ENCODE peak calls at places on chromosomes 2 and 18, in seven cellular contexts. R, L, P, S, V, F and B are unnamed samples.

GRCh38 chr2:119289093-119289492 is 65.5 kb downstream of the STEAP3 start:
- DNase-seq in R (no peak), L (no peak), P (no peak), S (peak), V (no peak), F (no peak), B (no peak)

GRCh38 chr2:236866542-236867340 is 218.9 kb upstream of the COPS8 start:
- DNase-seq in R (no peak), L (no peak), P (no peak), S (no peak), V (no peak), F (peak), B (no peak)

GRCh38 chr18:23250893-23251656 is 115.8 kb downstream of the CABLES1 start:
- DNase-seq in R (peak), L (peak), P (no peak), S (no peak), V (peak), F (peak), B (peak)

GRCh38 chr2:164430166-164430783 is 191.0 kb downstream of the GRB14 start:
- DNase-seq in R (peak), L (peak), P (peak), S (no peak), V (peak), F (peak), B (peak)

GRCh38 chr2:28035816-28036215 is 145.3 kb downstream of the BABAM2 start:
- DNase-seq in R (no peak), L (no peak), P (no peak), S (no peak), V (no peak), F (no peak), B (no peak)

GRCh38 chr18:51614967-51615571 is 417.6 kb upstream of the MEX3C start:
- DNase-seq in R (peak), L (no peak), P (no peak), S (no peak), V (peak), F (peak), B (no peak)

GRCh38 chr2:70523996-70524965 is 29.3 kb downstream of the TGFA start:
- DNase-seq in R (peak), L (no peak), P (peak), S (no peak), V (peak), F (peak), B (peak)

GRCh38 chr2:141522702-141523101 is 608.1 kb downstream of the LRP1B start:
- DNase-seq in R (no peak), L (no peak), P (no peak), S (no peak), V (no peak), F (no peak), B (no peak)

GRCh38 chr18:32804126-32804888 is 31.5 kb upstream of the KLHL14 start:
- DNase-seq in R (no peak), L (no peak), P (no peak), S (no peak), V (no peak), F (no peak), B (no peak)

GRCh38 chr18:71850602-71851001 is 693.5 kb downstream of the CBLN2 start:
- DNase-seq in R (no peak), L (no peak), P (no peak), S (no peak), V (no peak), F (no peak), B (no peak)

GRCh38 chr18:8389391-8390340 is 219.6 kb upstream of the RAB12 start:
- DNase-seq in R (peak), L (peak), P (no peak), S (peak), V (peak), F (peak), B (peak)

GRCh38 chr2:59900728-59901452 is 652.6 kb downstream of the BCL11A start:
- DNase-seq in R (no peak), L (no peak), P (no peak), S (no peak), V (no peak), F (peak), B (no peak)

GRCh38 chr2:105794926-105795574 is 50.3 kb downstream of the NCK2 start:
- DNase-seq in R (no peak), L (no peak), P (no peak), S (no peak), V (no peak), F (no peak), B (no peak)

GRCh38 chr2:10072656-10073480 is 7.3 kb downstream of the CYS1 start:
- DNase-seq in R (peak), L (peak), P (peak), S (peak), V (peak), F (peak), B (peak)

GRCh38 chr2:126736133-126736874 is 80.3 kb downstream of the GYPC start:
- DNase-seq in R (no peak), L (no peak), P (no peak), S (no peak), V (no peak), F (no peak), B (no peak)

GRCh38 chr18:79385749-79386341 is 9.9 kb upstream of the NFATC1 start:
- DNase-seq in R (no peak), L (no peak), P (no peak), S (peak), V (no peak), F (peak), B (no peak)

GRCh38 chr18:60452424-60452823 is 79.8 kb upstream of the MC4R start:
- DNase-seq in R (peak), L (no peak), P (peak), S (no peak), V (peak), F (no peak), B (peak)

GRCh38 chr2:155958834-155959233 is 373.7 kb downstream of the NR4A2 start:
- DNase-seq in R (no peak), L (no peak), P (peak), S (no peak), V (no peak), F (no peak), B (no peak)

GRCh38 chr2:188524519-188525113 is 232.9 kb downstream of the GULP1 start:
- DNase-seq in R (peak), L (no peak), P (no peak), S (no peak), V (peak), F (peak), B (peak)

GRCh38 chr18:25229080-25229479 is 122.9 kb downstream of the ZNF521 start:
- DNase-seq in R (no peak), L (no peak), P (no peak), S (no peak), V (peak), F (peak), B (peak)

GRCh38 chr18:23142285-23142929 is 7.1 kb downstream of the CABLES1 start:
- DNase-seq in R (peak), L (no peak), P (no peak), S (no peak), V (no peak), F (no peak), B (no peak)

GRCh38 chr18:79737426-79737825 is 57.8 kb downstream of the CTDP1 start:
- DNase-seq in R (no peak), L (no peak), P (no peak), S (no peak), V (no peak), F (no peak), B (no peak)

GRCh38 chr2:234683950-234684349 is 187.1 kb upstream of the ARL4C start:
- DNase-seq in R (no peak), L (no peak), P (no peak), S (no peak), V (no peak), F (no peak), B (no peak)

GRCh38 chr2:54581326-54582039 is 125.4 kb downstream of the SPTBN1 start:
- DNase-seq in R (no peak), L (no peak), P (no peak), S (no peak), V (no peak), F (no peak), B (no peak)

GRCh38 chr2:223487447-223487846 is 114.7 kb downstream of the SCG2 start:
- DNase-seq in R (no peak), L (no peak), P (no peak), S (no peak), V (no peak), F (no peak), B (no peak)

GRCh38 chr2:15983496-15983895 is 43.1 kb downstream of the MYCN start:
- DNase-seq in R (no peak), L (no peak), P (no peak), S (no peak), V (no peak), F (no peak), B (no peak)

GRCh38 chr2:171793691-171794678 is 100.1 kb downstream of the SLC25A12 start:
- DNase-seq in R (no peak), L (no peak), P (peak), S (no peak), V (peak), F (no peak), B (no peak)

GRCh38 chr18:60891936-60892335 is 441.3 kb upstream of the CDH20 start:
- DNase-seq in R (peak), L (no peak), P (no peak), S (no peak), V (no peak), F (no peak), B (no peak)

GRCh38 chr18:78980279-78980771 is 707 bp downstream of the SALL3 start:
- DNase-seq in R (no peak), L (no peak), P (no peak), S (no peak), V (no peak), F (no peak), B (no peak)

GRCh38 chr2:221817052-221817451 is 244.9 kb upstream of the EPHA4 start:
- DNase-seq in R (peak), L (no peak), P (no peak), S (no peak), V (peak), F (no peak), B (peak)

GRCh38 chr18:36328385-36328858 is 30.9 kb downstream of the FHOD3 start:
- DNase-seq in R (no peak), L (no peak), P (no peak), S (no peak), V (no peak), F (no peak), B (no peak)

GRCh38 chr2:197198890-197199289 is 111.7 kb downstream of the ANKRD44 start:
- DNase-seq in R (no peak), L (peak), P (no peak), S (no peak), V (peak), F (peak), B (no peak)

GRCh38 chr2:121776885-121777698 is 21.6 kb downstream of the TSN start:
- DNase-seq in R (peak), L (no peak), P (no peak), S (no peak), V (peak), F (no peak), B (peak)

GRCh38 chr18:25648724-25649260 is 296.8 kb upstream of the ZNF521 start:
- DNase-seq in R (no peak), L (no peak), P (no peak), S (no peak), V (peak), F (no peak), B (no peak)

GRCh38 chr2:206783718-206784117 is 18.3 kb downstream of the FASTKD2 start:
- DNase-seq in R (peak), L (no peak), P (no peak), S (no peak), V (no peak), F (no peak), B (peak)

GRCh38 chr18:48181857-48182430 is 227.2 kb downstream of the ZBTB7C start:
- DNase-seq in R (no peak), L (no peak), P (no peak), S (no peak), V (no peak), F (no peak), B (no peak)

GRCh38 chr2:187956906-187957534 is 334.7 kb upstream of the GULP1 start:
- DNase-seq in R (no peak), L (no peak), P (no peak), S (no peak), V (no peak), F (no peak), B (no peak)

GRCh38 chr2:189421644-189422043 is 19.6 kb upstream of the WDR75 start:
- DNase-seq in R (peak), L (no peak), P (peak), S (no peak), V (peak), F (no peak), B (peak)

GRCh38 chr2:85557130-85557529 is 4.2 kb downstream of the GGCX start:
- DNase-seq in R (no peak), L (no peak), P (no peak), S (no peak), V (no peak), F (no peak), B (no peak)

GRCh38 chr2:85558160-85558559 is 3.1 kb downstream of the GGCX start:
- DNase-seq in R (no peak), L (no peak), P (no peak), S (no peak), V (no peak), F (no peak), B (no peak)

GRCh38 chr2:85564144-85564563 is 2.9 kb upstream of the GGCX start:
- DNase-seq in R (no peak), L (no peak), P (no peak), S (no peak), V (no peak), F (no peak), B (no peak)

GRCh38 chr2:85560812-85561279 is 447 bp downstream of the GGCX start:
- DNase-seq in R (no peak), L (no peak), P (no peak), S (no peak), V (no peak), F (no peak), B (no peak)

DNA sequence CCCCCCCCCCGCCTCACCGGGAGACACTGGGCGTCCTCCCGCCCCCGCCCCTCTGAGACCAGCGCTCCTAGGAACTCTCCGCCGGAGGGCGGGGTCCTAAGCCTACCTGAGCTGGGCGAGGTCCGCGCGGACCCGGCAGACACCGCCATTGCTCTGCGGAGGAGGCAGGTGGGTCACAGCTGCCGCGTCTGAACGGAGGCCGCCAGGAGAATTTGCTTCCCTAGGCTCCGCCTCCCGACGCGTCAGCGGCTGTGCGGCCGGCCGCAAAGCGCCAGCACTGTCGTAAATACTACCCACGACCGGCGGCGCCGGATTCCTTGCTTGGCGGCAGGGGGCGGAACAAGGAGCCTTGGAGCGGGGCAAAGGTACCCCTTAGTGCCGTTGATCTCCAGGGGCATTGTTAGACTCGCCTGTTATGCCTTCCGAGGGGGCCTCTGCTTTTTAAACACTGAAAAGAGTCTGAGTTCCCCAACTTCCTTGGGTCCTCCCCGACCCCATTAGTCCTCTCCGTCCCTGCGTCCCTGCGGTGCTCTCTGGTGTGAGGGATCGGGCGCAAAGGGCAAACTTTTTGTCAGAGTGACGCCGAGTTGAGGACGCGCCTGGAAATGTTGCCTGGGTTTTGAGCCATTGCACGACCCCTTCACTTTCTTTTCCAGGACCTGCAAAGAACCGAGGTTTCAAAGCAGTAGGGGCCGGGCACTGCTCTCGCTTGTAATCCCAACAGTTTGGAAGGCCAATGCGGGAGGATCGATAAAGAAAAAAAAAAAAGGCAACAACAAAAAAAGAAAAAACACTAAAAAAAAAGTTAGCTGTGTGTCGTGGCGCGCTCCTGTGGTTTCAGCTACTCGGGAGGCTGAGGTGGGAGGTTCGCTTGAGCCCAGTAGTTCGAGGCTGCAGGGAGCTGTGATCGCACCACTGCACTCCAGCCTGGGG is at the start of gene GGCX:
- DNase-seq in R (peak), L (peak), P (peak), S (peak), V (peak), F (peak), B (peak)
- TF ChIP-seq CTCF in R (peak), L (peak), P (no peak), S (peak), V (no peak), F (peak), B (no peak)

DNA sequence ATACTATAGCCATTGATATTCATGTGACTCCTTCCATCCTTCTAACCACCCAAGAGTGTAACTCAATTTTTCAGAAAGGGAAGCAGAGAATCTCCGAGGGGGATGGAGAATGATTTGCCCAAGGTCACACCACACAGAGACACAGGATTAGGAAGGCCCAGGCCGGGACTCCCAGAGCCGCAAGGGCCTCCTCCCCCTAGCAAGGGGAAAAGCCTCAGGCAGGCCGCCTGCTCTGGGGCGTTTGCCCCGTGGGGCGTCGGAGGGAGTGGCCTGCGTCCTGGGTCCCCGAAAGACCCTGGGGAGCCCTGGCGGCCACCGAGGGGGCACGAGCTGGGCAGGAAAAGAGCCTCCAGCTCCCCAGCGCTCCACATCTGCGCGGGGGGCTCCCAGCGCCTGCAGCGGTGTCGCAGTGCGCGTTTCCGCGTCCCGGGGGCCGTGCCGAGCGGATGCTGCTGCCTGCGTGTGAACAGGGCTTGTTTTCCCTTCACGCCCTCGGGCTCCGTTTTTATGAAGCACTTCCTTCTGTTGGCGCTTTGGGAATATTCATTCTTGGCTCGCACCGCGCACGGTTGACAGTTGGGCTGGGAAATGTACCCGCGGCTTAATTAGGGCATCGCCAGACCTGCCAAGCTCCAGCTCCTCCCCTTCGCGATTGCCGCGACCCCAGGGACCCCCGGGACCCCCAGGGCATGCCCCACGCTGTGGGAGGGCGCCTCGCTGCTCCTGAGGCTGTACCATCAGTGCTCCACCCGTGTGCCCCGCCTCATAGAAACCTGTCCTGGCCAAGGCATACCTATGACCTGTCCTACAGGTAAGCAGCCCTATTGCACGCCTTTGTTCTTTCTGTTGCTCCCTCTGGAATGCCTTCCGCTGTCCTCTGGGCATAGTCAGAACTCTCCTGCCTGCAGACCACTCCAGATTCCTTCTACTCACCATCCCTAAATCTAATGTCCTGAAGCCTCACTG is 158.9 kb upstream of the GLI2 start:
- DNase-seq in R (peak), L (no peak), P (no peak), S (peak), V (peak), F (no peak), B (peak)
- H3K4me3 ChIP-seq in R (no peak), L (peak), P (peak), S (peak), V (peak), F (no peak), B (no peak)

GRCh38 chr2:32136097-32136496 is 29.6 kb upstream of the SLC30A6 start:
- DNase-seq in R (no peak), L (no peak), P (peak), S (no peak), V (peak), F (no peak), B (no peak)

GRCh38 chr2:32135409-32135808 is 30.3 kb upstream of the SLC30A6 start:
- DNase-seq in R (peak), L (no peak), P (peak), S (no peak), V (peak), F (peak), B (peak)
- TF ChIP-seq CTCF in R (peak), L (peak), P (peak), S (peak), V (peak), F (peak), B (peak)

GRCh38 chr2:98008415-98008814 is 12.7 kb upstream of the TMEM131 start:
- DNase-seq in R (no peak), L (no peak), P (no peak), S (no peak), V (no peak), F (no peak), B (no peak)
- H3K4me3 ChIP-seq in R (no peak), L (no peak), P (no peak), S (no peak), V (no peak), F (no peak), B (no peak)

GRCh38 chr2:177533253-177533652 is 140.7 kb downstream of the AGPS start:
- DNase-seq in R (no peak), L (no peak), P (no peak), S (no peak), V (no peak), F (no peak), B (no peak)

GRCh38 chr2:177530513-177531039 is 138.0 kb downstream of the AGPS start:
- DNase-seq in R (no peak), L (no peak), P (no peak), S (no peak), V (peak), F (no peak), B (peak)

GRCh38 chr2:177529166-177529565 is 136.6 kb downstream of the AGPS start:
- DNase-seq in R (no peak), L (no peak), P (no peak), S (no peak), V (no peak), F (no peak), B (no peak)

GRCh38 chr2:177532567-177532966 is 140.0 kb downstream of the AGPS start:
- DNase-seq in R (no peak), L (no peak), P (no peak), S (no peak), V (no peak), F (no peak), B (no peak)

GRCh38 chr2:177531706-177532105 is 139.1 kb downstream of the AGPS start:
- DNase-seq in R (no peak), L (no peak), P (no peak), S (no peak), V (no peak), F (no peak), B (no peak)
- TF ChIP-seq CTCF in R (no peak), L (no peak), P (no peak), S (no peak), V (no peak), F (no peak), B (no peak)